ENCODE peak calls at places on chromosomes 13 and 19, in four cellular contexts. One of them, this sample, is unnamed.
A peak's percentile ranks its signal among the peaks of the same experiment; 100 is the strongest.

GRCh38 chr13:71864094-71864980 is 2.7 kb downstream of the DACH1 start:
- DNase-seq in fibroblast of pulmonary artery: no peak
- DNase-seq in PC-3: no peak
- DNase-seq in pancreas: peak; percentile 72
- DNase-seq in this sample: peak; percentile 73

GRCh38 chr19:1401138-1401888 is at the start of gene GAMT:
- DNase-seq in fibroblast of pulmonary artery: peak; percentile 35
- DNase-seq in PC-3: peak; percentile 43
- DNase-seq in pancreas: peak; percentile 83
- DNase-seq in this sample: no peak

GRCh38 chr13:23447927-23448326 is 14.4 kb upstream of the SACS start:
- DNase-seq in fibroblast of pulmonary artery: peak; percentile 81
- DNase-seq in PC-3: no peak
- DNase-seq in pancreas: no peak
- DNase-seq in this sample: no peak

GRCh38 chr19:58479736-58480480 is 3.8 kb downstream of the ZNF446 start:
- DNase-seq in fibroblast of pulmonary artery: no peak
- DNase-seq in PC-3: no peak
- DNase-seq in pancreas: no peak
- DNase-seq in this sample: no peak

GRCh38 chr13:96710166-96710866 is 284.0 kb downstream of the OXGR1 start:
- DNase-seq in fibroblast of pulmonary artery: no peak
- DNase-seq in PC-3: no peak
- DNase-seq in pancreas: no peak
- DNase-seq in this sample: no peak

GRCh38 chr13:94311893-94312292 is 167.6 kb downstream of the DCT start:
- DNase-seq in fibroblast of pulmonary artery: no peak
- DNase-seq in PC-3: no peak
- DNase-seq in pancreas: no peak
- DNase-seq in this sample: no peak

GRCh38 chr19:15702590-15702930 is 25.3 kb upstream of the OR10H2 start:
- DNase-seq in fibroblast of pulmonary artery: peak; percentile 26
- DNase-seq in PC-3: peak; percentile 42
- DNase-seq in pancreas: peak; percentile 74
- DNase-seq in this sample: no peak

GRCh38 chr13:93146584-93147292 is 79.9 kb upstream of the GPC6 start:
- DNase-seq in fibroblast of pulmonary artery: peak; percentile 83
- DNase-seq in PC-3: peak; percentile 30
- DNase-seq in pancreas: no peak
- DNase-seq in this sample: no peak

GRCh38 chr13:105202384-105202783 is 1333.1 kb downstream of the EFNB2 start:
- DNase-seq in fibroblast of pulmonary artery: peak; percentile 56
- DNase-seq in PC-3: peak; percentile 43
- DNase-seq in pancreas: no peak
- DNase-seq in this sample: no peak

GRCh38 chr13:45750566-45750965 is 48.4 kb downstream of the CBY2 start:
- DNase-seq in fibroblast of pulmonary artery: no peak
- DNase-seq in PC-3: no peak
- DNase-seq in pancreas: no peak
- DNase-seq in this sample: no peak

GRCh38 chr13:89383891-89384290 is 1712.7 kb downstream of the SLITRK5 start:
- DNase-seq in fibroblast of pulmonary artery: no peak
- DNase-seq in PC-3: no peak
- DNase-seq in pancreas: no peak
- DNase-seq in this sample: no peak

GRCh38 chr13:59691501-59692066 is 472.1 kb downstream of the DIAPH3 start:
- DNase-seq in fibroblast of pulmonary artery: no peak
- DNase-seq in PC-3: no peak
- DNase-seq in pancreas: no peak
- DNase-seq in this sample: no peak

GRCh38 chr19:46191972-46192371 is 37.6 kb upstream of the IGFL1 start:
- DNase-seq in fibroblast of pulmonary artery: no peak
- DNase-seq in PC-3: no peak
- DNase-seq in pancreas: no peak
- DNase-seq in this sample: no peak

GRCh38 chr19:18515959-18516358 is 5.9 kb downstream of the ELL start:
- DNase-seq in fibroblast of pulmonary artery: no peak
- DNase-seq in PC-3: no peak
- DNase-seq in pancreas: no peak
- DNase-seq in this sample: no peak

GRCh38 chr19:11224429-11224828 is 15.0 kb upstream of the ANGPTL8 start:
- DNase-seq in fibroblast of pulmonary artery: no peak
- DNase-seq in PC-3: no peak
- DNase-seq in pancreas: no peak
- DNase-seq in this sample: no peak

GRCh38 chr19:19584356-19584755 is 34.1 kb downstream of the PBX4 start:
- DNase-seq in fibroblast of pulmonary artery: no peak
- DNase-seq in PC-3: no peak
- DNase-seq in pancreas: no peak
- DNase-seq in this sample: no peak

GRCh38 chr19:29483641-29483920 is 42.2 kb upstream of the VSTM2B start:
- DNase-seq in fibroblast of pulmonary artery: no peak
- DNase-seq in PC-3: no peak
- DNase-seq in pancreas: peak; percentile 36
- DNase-seq in this sample: no peak

GRCh38 chr13:110352735-110353134 is 45.7 kb downstream of the COL4A2 start:
- DNase-seq in fibroblast of pulmonary artery: no peak
- DNase-seq in PC-3: no peak
- DNase-seq in pancreas: no peak
- DNase-seq in this sample: no peak

GRCh38 chr13:81171065-81171647 is 830.2 kb upstream of the SPRY2 start:
- DNase-seq in fibroblast of pulmonary artery: peak; percentile 36
- DNase-seq in PC-3: peak; percentile 54
- DNase-seq in pancreas: no peak
- DNase-seq in this sample: no peak

GRCh38 chr13:40681341-40682051 is 15.1 kb upstream of the FOXO1 start:
- DNase-seq in fibroblast of pulmonary artery: no peak
- DNase-seq in PC-3: no peak
- DNase-seq in pancreas: no peak
- DNase-seq in this sample: no peak

GRCh38 chr13:110309661-110310524 is 2.8 kb downstream of the COL4A2 start:
- DNase-seq in fibroblast of pulmonary artery: no peak
- DNase-seq in PC-3: no peak
- DNase-seq in pancreas: no peak
- DNase-seq in this sample: peak; percentile 22

GRCh38 chr19:12767150-12767549 is 8.2 kb downstream of the HOOK2 start:
- DNase-seq in fibroblast of pulmonary artery: no peak
- DNase-seq in PC-3: no peak
- DNase-seq in pancreas: no peak
- DNase-seq in this sample: no peak

GRCh38 chr13:89239361-89240127 is 1568.4 kb downstream of the SLITRK5 start:
- DNase-seq in fibroblast of pulmonary artery: peak; percentile 4
- DNase-seq in PC-3: peak; percentile 31
- DNase-seq in pancreas: no peak
- DNase-seq in this sample: no peak

GRCh38 chr13:50611117-50611781 is 232.2 kb downstream of the DLEU7 start:
- DNase-seq in fibroblast of pulmonary artery: no peak
- DNase-seq in PC-3: no peak
- DNase-seq in pancreas: no peak
- DNase-seq in this sample: no peak

GRCh38 chr19:46372901-46373572 is 26.1 kb downstream of the PPP5C start:
- DNase-seq in fibroblast of pulmonary artery: peak; percentile 66
- DNase-seq in PC-3: peak; percentile 5
- DNase-seq in pancreas: peak; percentile 61
- DNase-seq in this sample: peak; percentile 65

GRCh38 chr19:41701401-41702075 is 6.9 kb upstream of the CEACAM5 start:
- DNase-seq in fibroblast of pulmonary artery: no peak
- DNase-seq in PC-3: no peak
- DNase-seq in pancreas: peak; percentile 54
- DNase-seq in this sample: peak; percentile 36

GRCh38 chr19:41235480-41235879 is 16.5 kb downstream of the AXL start:
- DNase-seq in fibroblast of pulmonary artery: no peak
- DNase-seq in PC-3: no peak
- DNase-seq in pancreas: no peak
- DNase-seq in this sample: no peak

GRCh38 chr13:63190219-63190618 is 1774.6 kb upstream of the PCDH20 start:
- DNase-seq in fibroblast of pulmonary artery: no peak
- DNase-seq in PC-3: no peak
- DNase-seq in pancreas: no peak
- DNase-seq in this sample: no peak

GRCh38 chr13:22220186-22221160 is 549.6 kb downstream of the FGF9 start:
- DNase-seq in fibroblast of pulmonary artery: no peak
- DNase-seq in PC-3: no peak
- DNase-seq in pancreas: no peak
- DNase-seq in this sample: no peak

GRCh38 chr19:38039966-38040365 is 133.0 kb downstream of the SIPA1L3 start:
- DNase-seq in fibroblast of pulmonary artery: peak; percentile 67
- DNase-seq in PC-3: peak; percentile 87
- DNase-seq in pancreas: no peak
- DNase-seq in this sample: no peak

GRCh38 chr19:39406656-39407393 is at the start of gene ZFP36:
- DNase-seq in fibroblast of pulmonary artery: peak; percentile 93
- DNase-seq in PC-3: peak; percentile 64
- DNase-seq in pancreas: peak; percentile 99
- DNase-seq in this sample: peak; percentile 83

GRCh38 chr13:87661471-87661870 is 9.7 kb upstream of the SLITRK5 start:
- DNase-seq in fibroblast of pulmonary artery: peak; percentile 10
- DNase-seq in PC-3: peak; percentile 70
- DNase-seq in pancreas: no peak
- DNase-seq in this sample: no peak

GRCh38 chr19:5585461-5586299 is 17.9 kb upstream of the TINCR start:
- DNase-seq in fibroblast of pulmonary artery: no peak
- DNase-seq in PC-3: no peak
- DNase-seq in pancreas: no peak
- DNase-seq in this sample: no peak

GRCh38 chr13:95121516-95121915 is 179.7 kb downstream of the ABCC4 start:
- DNase-seq in fibroblast of pulmonary artery: no peak
- DNase-seq in PC-3: peak; percentile 68
- DNase-seq in pancreas: no peak
- DNase-seq in this sample: no peak

GRCh38 chr19:56321254-56321980 is 6.8 kb upstream of the ZSCAN5A start:
- DNase-seq in fibroblast of pulmonary artery: no peak
- DNase-seq in PC-3: no peak
- DNase-seq in pancreas: no peak
- DNase-seq in this sample: no peak

GRCh38 chr19:15332311-15332996 is at the start of gene BRD4:
- DNase-seq in fibroblast of pulmonary artery: peak; percentile 50
- DNase-seq in PC-3: peak; percentile 62
- DNase-seq in pancreas: peak; percentile 90
- DNase-seq in this sample: peak; percentile 88

GRCh38 chr13:31967155-31967554 is 64.4 kb upstream of the FRY start:
- DNase-seq in fibroblast of pulmonary artery: no peak
- DNase-seq in PC-3: no peak
- DNase-seq in pancreas: no peak
- DNase-seq in this sample: no peak

GRCh38 chr19:13727798-13728197 is 36.5 kb upstream of the MRI1 start:
- DNase-seq in fibroblast of pulmonary artery: peak; percentile 58
- DNase-seq in PC-3: no peak
- DNase-seq in pancreas: no peak
- DNase-seq in this sample: no peak

DNA sequence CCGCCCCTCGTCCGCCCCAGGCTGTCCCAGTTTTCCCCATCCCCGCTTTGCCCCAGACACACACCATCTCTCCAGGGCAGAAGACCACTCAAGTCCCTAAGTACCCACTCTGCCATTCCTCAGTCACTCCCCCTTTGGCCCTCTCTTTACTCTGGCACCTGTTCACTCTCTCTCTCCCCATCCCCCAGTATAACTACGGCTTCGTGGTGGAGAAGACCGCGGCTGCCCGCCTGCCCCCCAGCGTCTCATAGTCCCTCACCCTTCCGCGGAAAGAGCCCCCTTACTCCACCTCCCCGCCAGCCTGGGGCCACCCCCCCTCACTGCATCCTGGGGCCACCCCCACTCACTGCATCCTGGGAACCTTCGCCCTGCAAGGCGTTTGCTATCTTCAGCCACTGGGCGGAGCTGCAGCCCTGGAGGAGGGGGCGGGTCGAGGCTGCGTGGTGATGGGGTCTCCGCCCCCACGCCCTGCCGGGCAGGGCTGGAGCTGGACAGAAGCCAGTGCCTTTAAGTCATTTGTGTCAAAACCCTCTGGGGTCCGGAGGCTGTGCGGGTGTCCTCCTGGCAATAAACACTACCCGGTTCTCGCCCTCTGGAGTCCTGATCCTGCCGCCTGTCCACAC is 5.0 kb downstream of the MVB12A start:
- DNase-seq in fibroblast of pulmonary artery: peak; percentile 53
- DNase-seq in PC-3: peak; percentile 25
- DNase-seq in pancreas: no peak
- DNase-seq in this sample: peak; percentile 78
- TF ChIP-seq CTCF in fibroblast of pulmonary artery: peak; percentile 49
- TF ChIP-seq CTCF in PC-3: peak; percentile 54
- TF ChIP-seq CTCF in pancreas: no peak
- TF ChIP-seq CTCF in this sample: peak; percentile 72

GRCh38 chr19:50547385-50548190 is 20.6 kb downstream of the LRRC4B start:
- DNase-seq in fibroblast of pulmonary artery: no peak
- DNase-seq in PC-3: no peak
- DNase-seq in pancreas: no peak
- DNase-seq in this sample: no peak
- TF ChIP-seq CTCF in fibroblast of pulmonary artery: no peak
- TF ChIP-seq CTCF in PC-3: no peak
- TF ChIP-seq CTCF in pancreas: no peak
- TF ChIP-seq CTCF in this sample: no peak

GRCh38 chr13:51895906-51896888 is 34.4 kb downstream of the CCDC70 start:
- DNase-seq in fibroblast of pulmonary artery: peak; percentile 77
- DNase-seq in PC-3: peak; percentile 57
- DNase-seq in pancreas: peak; percentile 62
- DNase-seq in this sample: no peak

GRCh38 chr13:51892657-51893056 is 30.9 kb downstream of the CCDC70 start:
- DNase-seq in fibroblast of pulmonary artery: no peak
- DNase-seq in PC-3: no peak
- DNase-seq in pancreas: no peak
- DNase-seq in this sample: peak; percentile 15

GRCh38 chr13:51894239-51894638 is 32.5 kb downstream of the CCDC70 start:
- DNase-seq in fibroblast of pulmonary artery: no peak
- DNase-seq in PC-3: peak; percentile 30
- DNase-seq in pancreas: no peak
- DNase-seq in this sample: peak; percentile 6
- TF ChIP-seq CTCF in fibroblast of pulmonary artery: no peak
- TF ChIP-seq CTCF in PC-3: no peak
- TF ChIP-seq CTCF in pancreas: no peak
- TF ChIP-seq CTCF in this sample: no peak

GRCh38 chr13:30744056-30744684 is 8.8 kb downstream of the ALOX5AP start:
- DNase-seq in fibroblast of pulmonary artery: no peak
- DNase-seq in PC-3: peak; percentile 43
- DNase-seq in pancreas: no peak
- DNase-seq in this sample: no peak
- TF ChIP-seq CTCF in fibroblast of pulmonary artery: no peak
- TF ChIP-seq CTCF in PC-3: no peak
- TF ChIP-seq CTCF in pancreas: no peak
- TF ChIP-seq CTCF in this sample: no peak

DNA sequence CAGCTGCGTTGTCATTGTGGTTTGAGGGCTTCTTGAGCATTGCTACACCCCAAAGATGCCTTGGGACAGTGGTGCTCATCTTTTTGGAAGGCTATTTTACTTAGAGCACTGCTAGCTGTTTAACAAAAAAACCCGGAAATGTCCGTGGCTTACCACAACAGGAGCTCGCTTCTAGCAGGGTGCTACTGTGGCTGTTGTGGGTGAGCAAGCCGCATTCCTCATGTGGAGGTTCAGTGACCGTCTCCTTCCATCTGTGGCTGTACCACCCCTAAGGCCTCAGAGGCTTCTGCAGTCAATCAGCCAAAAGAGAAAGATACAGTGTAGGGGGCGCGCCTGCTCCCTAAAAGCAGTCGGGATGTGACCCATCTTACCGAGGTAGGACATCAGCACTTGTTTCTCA is 1004.2 kb downstream of the UQCRFS1 start:
- DNase-seq in fibroblast of pulmonary artery: no peak
- DNase-seq in PC-3: no peak
- DNase-seq in pancreas: no peak
- DNase-seq in this sample: no peak
- TF ChIP-seq CTCF in fibroblast of pulmonary artery: no peak
- TF ChIP-seq CTCF in PC-3: no peak
- TF ChIP-seq CTCF in pancreas: no peak
- TF ChIP-seq CTCF in this sample: no peak